ENCODE peak calls at places on chromosome 22, in nine cellular contexts. X, H, C, R, W, J, U, Q and Z are unnamed samples.

GRCh38 chr22:23143119-23143518 is 1.3 kb upstream of the RSPH14 start:
- DNase-seq in X (no peak), H (no peak), C (no peak), R (no peak), W (no peak), J (no peak), U (no peak), Q (no peak), Z (no peak)

GRCh38 chr22:38927033-38927789 is 30.2 kb upstream of the APOBEC3A start:
- DNase-seq in X (peak; percentile 74), H (peak; percentile 79), C (peak; percentile 89), R (peak; percentile 91), W (no peak), J (peak; percentile 85), U (no peak), Q (peak; percentile 71), Z (peak; percentile 74)

GRCh38 chr22:22316589-22316988 is 72.0 kb downstream of the VPREB1 start:
- DNase-seq in X (no peak), H (no peak), C (no peak), R (peak; percentile 77), W (no peak), J (no peak), U (no peak), Q (no peak), Z (no peak)

GRCh38 chr22:29521526-29521925 is 32.0 kb downstream of the THOC5 start:
- DNase-seq in X (no peak), H (no peak), C (no peak), R (no peak), W (no peak), J (no peak), U (no peak), Q (no peak), Z (no peak)

GRCh38 chr22:44659140-44659539 is 42.9 kb upstream of the PRR5 start:
- DNase-seq in X (no peak), H (peak; percentile 67), C (no peak), R (no peak), W (no peak), J (peak; percentile 35), U (no peak), Q (no peak), Z (peak; percentile 84)

GRCh38 chr22:30044369-30044768 is 35.9 kb upstream of the HORMAD2 start:
- DNase-seq in X (peak; percentile 37), H (peak; percentile 45), C (no peak), R (no peak), W (peak; percentile 71), J (peak; percentile 78), U (no peak), Q (no peak), Z (peak; percentile 96)

GRCh38 chr22:45450931-45451651 is 37.6 kb downstream of the RIBC2 start:
- DNase-seq in X (no peak), H (no peak), C (no peak), R (no peak), W (no peak), J (peak; percentile 57), U (no peak), Q (no peak), Z (peak; percentile 91)

GRCh38 chr22:29202231-29203192 is 3.2 kb upstream of the EMID1 start:
- DNase-seq in X (no peak), H (peak; percentile 41), C (peak; percentile 65), R (peak; percentile 68), W (peak; percentile 31), J (no peak), U (peak; percentile 70), Q (peak; percentile 99), Z (no peak)

GRCh38 chr22:21726650-21727049 is 8.9 kb downstream of the YPEL1 start:
- DNase-seq in X (peak; percentile 28), H (peak; percentile 57), C (peak; percentile 81), R (peak; percentile 87), W (peak; percentile 59), J (peak; percentile 51), U (peak; percentile 79), Q (peak; percentile 36), Z (no peak)

GRCh38 chr22:29443452-29443851 is 5.1 kb downstream of the RFPL1 start:
- DNase-seq in X (no peak), H (no peak), C (no peak), R (peak; percentile 19), W (no peak), J (no peak), U (no peak), Q (no peak), Z (no peak)

GRCh38 chr22:40216041-40216756 is 38.5 kb downstream of the TNRC6B start:
- DNase-seq in X (no peak), H (no peak), C (no peak), R (no peak), W (no peak), J (no peak), U (peak; percentile 54), Q (peak; percentile 85), Z (no peak)

GRCh38 chr22:42711281-42711731 is 9.4 kb downstream of the A4GALT start:
- DNase-seq in X (no peak), H (no peak), C (no peak), R (no peak), W (no peak), J (no peak), U (no peak), Q (no peak), Z (no peak)
- H3K27ac ChIP-seq in X (no peak overlapping the region), H (no peak overlapping the region), C (no peak overlapping the region), R (no peak overlapping the region), W (no peak overlapping the region), J (no peak overlapping the region), U (peak overlapping the region; percentile 51), Q (no peak overlapping the region), Z (no peak overlapping the region)

GRCh38 chr22:37850801-37851200 is 1.6 kb downstream of the EIF3L start:
- DNase-seq in X (no peak), H (no peak), C (no peak), R (no peak), W (no peak), J (no peak), U (no peak), Q (no peak), Z (no peak)

GRCh38 chr22:37844904-37845334 is 785 bp upstream of the ANKRD54 start:
- DNase-seq in X (no peak), H (no peak), C (no peak), R (no peak), W (no peak), J (no peak), U (no peak), Q (no peak), Z (peak; percentile 48)

GRCh38 chr22:37849089-37849751 is at the start of gene EIF3L:
- DNase-seq in X (peak; percentile 79), H (peak; percentile 96), C (peak; percentile 90), R (peak; percentile 95), W (peak; percentile 86), J (peak; percentile 96), U (peak; percentile 92), Q (peak; percentile 90), Z (peak; percentile 97)

GRCh38 chr22:37846433-37846832 is 2.3 kb upstream of the ANKRD54 start:
- DNase-seq in X (no peak), H (no peak), C (no peak), R (no peak), W (no peak), J (no peak), U (no peak), Q (no peak), Z (no peak)

GRCh38 chr22:37848587-37849088 is 581 bp upstream of the EIF3L start:
- DNase-seq in X (peak; percentile 31), H (peak; percentile 43), C (peak; percentile 32), R (peak; percentile 57), W (peak; percentile 18), J (no peak), U (peak; percentile 38), Q (no peak), Z (peak; percentile 76)
- H3K4me3 ChIP-seq in X (peak overlapping the region; percentile 91), H (peak overlapping the region; percentile 98), C (peak overlapping the region; percentile 64), R (peak overlapping the region; percentile 98), W (peak overlapping the region; percentile 97), J (peak overlapping the region; percentile 42), U (peak overlapping the region; percentile 96), Q (peak overlapping the region; percentile 88), Z (peak overlapping the region; percentile 88)

DNA sequence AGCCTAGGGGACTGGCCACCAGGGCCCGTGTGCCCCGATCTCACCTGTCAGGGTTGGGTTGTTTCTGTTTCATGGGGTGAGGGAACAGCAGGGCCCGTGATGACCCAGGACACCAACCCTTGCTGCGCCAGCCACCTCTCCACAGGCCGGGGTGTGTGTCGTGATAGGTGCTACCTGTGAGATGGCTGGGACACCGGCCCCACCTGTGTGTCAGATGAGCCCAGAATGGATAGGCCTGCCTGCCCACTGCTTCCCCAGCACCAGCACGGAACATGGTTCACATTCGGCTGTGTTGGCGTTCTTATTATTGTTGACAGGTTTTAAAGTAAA is 7.1 kb downstream of the CLDN5 start:
- DNase-seq in X (no peak), H (no peak), C (no peak), R (no peak), W (no peak), J (no peak), U (no peak), Q (no peak), Z (no peak)
- TF ChIP-seq EZH2phosphoT487 in X (no peak), H (no peak), C (no peak), R (no peak), W (no peak), J (no peak), U (no peak), Q (no peak), Z (no peak)

GRCh38 chr22:50307891-50308596 is 598 bp upstream of the PLXNB2 start:
- DNase-seq in X (no peak), H (no peak), C (no peak), R (no peak), W (no peak), J (no peak), U (no peak), Q (no peak), Z (peak; percentile 33)

GRCh38 chr22:50310209-50310722 is 2.8 kb upstream of the PLXNB2 start:
- DNase-seq in X (no peak), H (no peak), C (peak; percentile 77), R (peak; percentile 27), W (no peak), J (no peak), U (no peak), Q (no peak), Z (no peak)

GRCh38 chr22:50309601-50309991 is 2.1 kb upstream of the PLXNB2 start:
- DNase-seq in X (no peak), H (no peak), C (no peak), R (no peak), W (no peak), J (no peak), U (no peak), Q (no peak), Z (no peak)

GRCh38 chr22:50308597-50308935 is 1.1 kb upstream of the PLXNB2 start:
- DNase-seq in X (no peak), H (no peak), C (peak; percentile 39), R (no peak), W (no peak), J (no peak), U (no peak), Q (no peak), Z (peak; percentile 58)

DNA sequence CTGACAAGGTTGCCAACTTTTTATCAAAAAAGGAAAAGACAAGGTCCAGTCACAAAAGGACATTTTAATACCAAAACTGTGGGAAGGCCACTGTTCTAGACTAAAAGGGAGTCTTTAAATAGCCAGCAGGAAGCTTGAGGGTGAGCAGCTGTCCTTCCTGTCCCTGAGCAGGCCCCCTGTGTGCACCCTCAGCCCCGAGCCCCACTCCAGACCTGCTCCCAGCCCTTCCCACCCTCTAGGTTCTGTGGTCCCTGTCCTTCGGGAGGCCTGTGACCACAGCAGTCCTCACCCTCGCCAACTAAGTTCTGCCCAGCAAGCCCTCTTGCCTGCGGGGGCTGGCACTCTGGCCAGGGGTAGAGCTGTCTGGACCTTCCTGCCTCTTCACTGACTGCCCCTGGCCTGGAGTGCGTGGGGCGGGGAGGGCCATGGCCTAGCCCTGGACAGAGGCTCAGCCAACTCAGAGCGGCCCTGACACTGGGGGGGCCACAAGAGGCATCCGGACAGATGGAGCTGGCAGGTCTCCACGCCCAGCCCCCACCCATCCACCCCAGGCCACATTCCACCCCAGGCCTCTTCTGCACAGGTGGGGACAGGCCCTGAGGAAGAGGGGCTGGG is 1.6 kb upstream of the PLXNB2 start:
- DNase-seq in X (no peak), H (no peak), C (no peak), R (no peak), W (no peak), J (no peak), U (no peak), Q (no peak), Z (no peak)
- H3K27ac ChIP-seq in X (peak overlapping the region; percentile 43), H (peak overlapping the region; percentile 72), C (peak overlapping the region; percentile 70), R (peak overlapping the region; percentile 66), W (no peak overlapping the region), J (peak overlapping the region; percentile 78), U (peak overlapping the region; percentile 46), Q (peak overlapping the region; percentile 55), Z (peak overlapping the region; percentile 42)